ENCODE peak calls at places on chromosomes 2 and 18, in nine cellular contexts. K is CD8-positive, alpha-beta T cell; I is transverse colon; J is CD4-positive, CD25-positive, alpha-beta regulatory T cell; U is prostate gland; S is naive thymus-derived CD4-positive, alpha-beta T cell; T is GM23338; V is heart left ventricle; D is IMR-90. P is an unnamed sample.

GRCh38 chr2:240611601-240612210 is 13.6 kb upstream of the GPR35 start:
- DNase-seq in K (no peak), I (no peak), J (no peak), U (no peak), S (no peak), T (no peak), V (peak), D (no peak), P (no peak)

GRCh38 chr2:24806660-24807036 is 13.4 kb downstream of the CENPO start:
- DNase-seq in K (no peak), I (no peak), J (no peak), U (no peak), S (no peak), T (no peak), V (no peak), D (no peak), P (no peak)

GRCh38 chr18:79523221-79523737 is 127.5 kb downstream of the NFATC1 start:
- DNase-seq in K (peak), I (no peak), J (peak), U (no peak), S (no peak), T (no peak), V (no peak), D (no peak), P (no peak)

GRCh38 chr2:151886235-151886634 is 58.0 kb upstream of the ARL5A start:
- DNase-seq in K (no peak), I (no peak), J (no peak), U (no peak), S (no peak), T (no peak), V (no peak), D (no peak), P (no peak)

GRCh38 chr2:7709907-7710306 is 792.7 kb downstream of the RNF144A start:
- DNase-seq in K (no peak), I (no peak), J (no peak), U (no peak), S (no peak), T (no peak), V (no peak), D (peak), P (no peak)

GRCh38 chr2:164430166-164430783 is 191.0 kb downstream of the GRB14 start:
- DNase-seq in K (no peak), I (no peak), J (no peak), U (no peak), S (no peak), T (peak), V (no peak), D (peak), P (no peak)

GRCh38 chr2:106307860-106308259 is 113.8 kb upstream of the UXS1 start:
- DNase-seq in K (no peak), I (no peak), J (no peak), U (no peak), S (no peak), T (no peak), V (no peak), D (no peak), P (no peak)

GRCh38 chr18:44133483-44133882 is 547.2 kb upstream of the SETBP1 start:
- DNase-seq in K (no peak), I (no peak), J (no peak), U (no peak), S (no peak), T (no peak), V (no peak), D (no peak), P (no peak)

GRCh38 chr2:216942016-216942415 is 82.2 kb upstream of the TNP1 start:
- DNase-seq in K (no peak), I (no peak), J (no peak), U (no peak), S (no peak), T (no peak), V (no peak), D (no peak), P (no peak)

GRCh38 chr18:70464343-70465114 is 175.7 kb downstream of the SOCS6 start:
- DNase-seq in K (peak), I (peak), J (no peak), U (peak), S (peak), T (peak), V (peak), D (peak), P (peak)

GRCh38 chr2:101386599-101387150 is 628 bp downstream of the CREG2 start:
- DNase-seq in K (no peak), I (no peak), J (no peak), U (no peak), S (no peak), T (peak), V (no peak), D (no peak), P (no peak)

GRCh38 chr2:178069551-178069950 is 3.0 kb downstream of the PDE11A start:
- DNase-seq in K (no peak), I (no peak), J (no peak), U (no peak), S (no peak), T (no peak), V (no peak), D (no peak), P (no peak)

GRCh38 chr2:25586726-25587144 is 86.6 kb downstream of the DTNB start:
- DNase-seq in K (no peak), I (no peak), J (no peak), U (no peak), S (no peak), T (peak), V (no peak), D (peak), P (no peak)

DNA sequence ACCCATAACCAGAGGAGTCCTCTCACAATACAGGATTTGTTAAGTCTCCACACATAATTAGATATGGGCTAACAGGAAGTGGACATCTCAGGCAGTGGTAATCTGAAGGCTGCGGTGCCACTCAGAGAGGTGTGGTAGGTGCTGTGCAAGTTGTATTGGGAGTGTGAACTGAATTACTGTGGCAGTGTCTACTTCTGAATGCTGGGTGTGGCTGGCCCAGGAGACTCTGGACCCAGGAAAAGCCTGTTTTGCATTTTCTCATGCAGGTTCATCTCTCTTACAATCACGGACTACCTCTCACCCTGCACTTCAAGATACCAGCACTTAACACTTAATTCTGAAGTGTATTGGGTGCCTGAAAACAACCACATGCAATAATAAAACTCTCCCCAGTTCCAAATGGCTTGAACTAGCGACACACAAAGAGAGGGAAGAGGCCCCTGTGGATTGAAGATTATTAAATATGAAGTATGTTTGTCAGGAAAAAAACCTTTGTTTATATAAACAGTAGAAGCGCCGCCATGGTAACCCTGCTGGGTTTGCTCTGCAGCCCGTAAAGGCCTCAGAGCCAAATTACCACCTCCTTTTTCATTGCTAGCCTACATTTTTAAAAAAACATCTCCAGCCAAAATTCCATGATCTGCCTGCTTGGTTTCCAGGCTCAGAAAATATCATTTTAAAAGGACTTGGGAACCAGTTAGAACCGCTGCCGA is 77.5 kb downstream of the GFPT1 start:
- DNase-seq in K (no peak), I (peak), J (no peak), U (no peak), S (no peak), T (peak), V (no peak), D (peak), P (no peak)
- H3K27ac ChIP-seq in K (no peak), I (peak), J (no peak), U (peak), S (no peak), T (peak), V (peak), D (peak), P (peak)

GRCh38 chr2:96207073-96207777 is 1.4 kb downstream of the STARD7 start:
- DNase-seq in K (no peak), I (no peak), J (no peak), U (no peak), S (no peak), T (no peak), V (no peak), D (no peak), P (no peak)

GRCh38 chr2:96205888-96206287 is 2.7 kb downstream of the STARD7 start:
- DNase-seq in K (no peak), I (no peak), J (no peak), U (no peak), S (no peak), T (no peak), V (no peak), D (peak), P (no peak)

GRCh38 chr2:96204836-96205235 is 3.8 kb downstream of the STARD7 start:
- DNase-seq in K (no peak), I (no peak), J (no peak), U (no peak), S (no peak), T (no peak), V (no peak), D (no peak), P (no peak)

GRCh38 chr2:96203130-96204028 is 5.2 kb downstream of the STARD7 start:
- DNase-seq in K (no peak), I (no peak), J (no peak), U (no peak), S (no peak), T (no peak), V (no peak), D (no peak), P (no peak)

GRCh38 chr2:96205238-96205637 is 3.4 kb downstream of the STARD7 start:
- DNase-seq in K (no peak), I (no peak), J (no peak), U (no peak), S (no peak), T (no peak), V (no peak), D (no peak), P (no peak)
- H3K27ac ChIP-seq in K (no peak), I (peak), J (no peak), U (peak), S (no peak), T (no peak), V (peak), D (no peak), P (peak)

GRCh38 chr2:30691091-30691947 is 115.9 kb downstream of the CAPN13 start:
- DNase-seq in K (peak), I (no peak), J (no peak), U (no peak), S (no peak), T (no peak), V (no peak), D (no peak), P (no peak)

GRCh38 chr2:30688956-30689401 is 118.3 kb downstream of the CAPN13 start:
- DNase-seq in K (no peak), I (no peak), J (no peak), U (no peak), S (no peak), T (no peak), V (peak), D (no peak), P (no peak)

GRCh38 chr2:30690126-30690561 is 117.1 kb downstream of the CAPN13 start:
- DNase-seq in K (no peak), I (no peak), J (no peak), U (no peak), S (no peak), T (no peak), V (no peak), D (no peak), P (no peak)

GRCh38 chr2:30691948-30692828 is 115.1 kb downstream of the CAPN13 start:
- DNase-seq in K (peak), I (no peak), J (no peak), U (no peak), S (no peak), T (no peak), V (peak), D (peak), P (no peak)

DNA sequence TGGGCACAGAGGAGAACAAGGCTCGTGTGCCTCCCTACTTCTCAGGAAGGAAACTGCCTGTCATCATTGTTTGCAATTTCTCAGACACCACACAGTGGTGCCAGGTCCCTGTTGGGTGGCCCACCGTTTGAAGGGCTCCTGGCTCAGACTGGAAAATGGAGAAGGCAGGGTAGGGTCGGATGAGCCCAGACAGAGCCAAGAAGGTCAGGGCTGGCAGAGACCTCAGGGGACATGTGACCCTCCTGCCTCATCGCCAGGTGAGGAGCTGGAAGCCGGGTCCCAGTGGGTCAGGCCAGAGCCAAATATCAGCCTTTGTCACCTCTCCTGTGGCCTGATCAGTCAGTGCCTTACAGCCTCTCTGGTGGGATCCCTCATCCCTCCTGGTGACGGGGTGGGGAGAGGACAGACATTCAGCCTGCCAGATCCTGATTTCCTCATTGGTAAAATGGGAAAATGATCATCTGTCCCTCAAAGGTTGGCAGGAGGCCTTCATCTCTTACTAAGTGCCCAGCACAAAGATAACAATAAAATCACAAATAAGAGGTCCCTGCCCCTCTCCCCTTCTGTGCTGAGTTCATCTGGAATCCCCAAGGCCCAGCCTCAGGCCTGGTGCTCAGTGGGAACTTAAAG is 117.6 kb downstream of the CAPN13 start:
- DNase-seq in K (peak), I (no peak), J (no peak), U (no peak), S (no peak), T (no peak), V (no peak), D (no peak), P (no peak)
- H3K27ac ChIP-seq in K (no peak), I (peak), J (no peak), U (no peak), S (no peak), T (no peak), V (peak), D (no peak), P (peak)

GRCh38 chr2:66464930-66465637 is 30.2 kb downstream of the MEIS1 start:
- DNase-seq in K (no peak), I (no peak), J (no peak), U (no peak), S (no peak), T (no peak), V (no peak), D (no peak), P (no peak)
- H3K27ac ChIP-seq in K (no peak), I (peak), J (no peak), U (no peak), S (no peak), T (no peak), V (no peak), D (no peak), P (no peak)

DNA sequence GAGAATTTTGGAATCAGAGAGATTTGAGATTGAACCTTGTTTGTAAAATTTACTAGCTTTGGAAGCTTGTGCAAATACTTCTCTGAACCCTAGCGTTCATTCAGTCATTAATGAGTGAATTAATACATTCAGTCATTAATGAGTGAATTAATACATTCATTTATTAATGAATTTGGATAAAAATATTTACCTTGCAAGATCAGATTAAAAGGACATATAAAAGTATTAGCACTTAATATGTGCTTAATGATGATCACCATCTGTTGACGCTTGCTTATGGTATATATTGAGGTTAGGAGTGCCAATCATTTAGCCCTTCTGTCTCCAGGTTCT is 26.9 kb downstream of the EML4 start:
- DNase-seq in K (no peak), I (no peak), J (no peak), U (no peak), S (no peak), T (no peak), V (no peak), D (no peak), P (no peak)
- H3K27ac ChIP-seq in K (no peak), I (peak), J (no peak), U (no peak), S (no peak), T (peak), V (no peak), D (no peak), P (no peak)

GRCh38 chr2:60453896-60454295 is 99.6 kb downstream of the BCL11A start:
- DNase-seq in K (no peak), I (no peak), J (no peak), U (no peak), S (no peak), T (no peak), V (no peak), D (no peak), P (no peak)
- H3K27ac ChIP-seq in K (no peak), I (no peak), J (no peak), U (no peak), S (no peak), T (peak), V (no peak), D (no peak), P (no peak)

GRCh38 chr2:207898354-207898695 is 127.0 kb downstream of the PLEKHM3 start:
- DNase-seq in K (no peak), I (no peak), J (no peak), U (no peak), S (no peak), T (no peak), V (no peak), D (no peak), P (no peak)

GRCh38 chr2:207895236-207895860 is 125.6 kb upstream of the FZD5 start:
- DNase-seq in K (no peak), I (peak), J (no peak), U (peak), S (no peak), T (no peak), V (no peak), D (no peak), P (no peak)

GRCh38 chr2:207897541-207898353 is 127.6 kb downstream of the PLEKHM3 start:
- DNase-seq in K (no peak), I (no peak), J (no peak), U (no peak), S (no peak), T (no peak), V (no peak), D (no peak), P (no peak)

GRCh38 chr2:207892676-207893402 is 123.1 kb upstream of the FZD5 start:
- DNase-seq in K (no peak), I (no peak), J (no peak), U (peak), S (no peak), T (no peak), V (no peak), D (no peak), P (no peak)

DNA sequence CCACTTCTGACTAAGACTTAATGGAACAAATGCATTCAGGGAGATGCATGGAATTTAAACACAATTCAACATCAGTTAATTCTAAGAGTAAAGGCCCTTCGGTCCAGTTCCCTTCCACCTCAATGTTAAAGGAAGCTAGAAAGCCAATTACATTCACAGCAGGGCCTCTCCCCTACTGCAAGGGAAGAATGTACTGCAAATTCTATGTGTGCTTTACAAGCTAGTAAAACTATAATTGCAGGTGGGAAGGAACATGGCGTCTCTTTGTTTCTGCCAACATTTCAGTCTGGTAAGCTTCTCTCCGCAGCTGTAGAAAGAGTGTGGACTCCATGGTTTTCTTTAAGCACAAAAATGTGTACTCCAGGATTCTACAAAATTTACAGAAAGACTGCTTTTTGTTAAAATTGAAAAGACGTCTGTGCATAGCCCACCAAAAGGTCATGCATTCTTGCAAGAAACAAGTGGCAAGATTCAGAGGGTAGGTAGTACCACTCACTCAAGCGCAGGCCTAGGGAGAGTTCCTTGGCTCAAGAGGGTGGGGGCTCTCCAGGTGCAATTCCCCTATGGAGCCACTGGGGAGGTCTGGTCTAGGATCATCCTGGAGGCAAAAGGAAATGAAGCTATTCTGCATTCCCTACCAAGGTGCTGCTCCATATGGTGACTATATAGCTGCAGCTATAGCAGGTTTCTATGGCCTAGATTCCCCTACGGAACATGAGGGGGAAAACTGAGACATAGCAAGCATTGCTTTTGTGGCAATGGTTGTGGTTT is 127.0 kb upstream of the FZD5 start:
- DNase-seq in K (no peak), I (peak), J (no peak), U (peak), S (no peak), T (peak), V (no peak), D (no peak), P (no peak)
- H3K27ac ChIP-seq in K (no peak), I (peak), J (no peak), U (peak), S (no peak), T (peak), V (no peak), D (no peak), P (no peak)

GRCh38 chr2:205727174-205727573 is 44.9 kb downstream of the NRP2 start:
- DNase-seq in K (no peak), I (no peak), J (no peak), U (no peak), S (no peak), T (no peak), V (no peak), D (no peak), P (no peak)
- H3K27ac ChIP-seq in K (no peak), I (peak), J (no peak), U (no peak), S (no peak), T (no peak), V (no peak), D (no peak), P (no peak)

DNA sequence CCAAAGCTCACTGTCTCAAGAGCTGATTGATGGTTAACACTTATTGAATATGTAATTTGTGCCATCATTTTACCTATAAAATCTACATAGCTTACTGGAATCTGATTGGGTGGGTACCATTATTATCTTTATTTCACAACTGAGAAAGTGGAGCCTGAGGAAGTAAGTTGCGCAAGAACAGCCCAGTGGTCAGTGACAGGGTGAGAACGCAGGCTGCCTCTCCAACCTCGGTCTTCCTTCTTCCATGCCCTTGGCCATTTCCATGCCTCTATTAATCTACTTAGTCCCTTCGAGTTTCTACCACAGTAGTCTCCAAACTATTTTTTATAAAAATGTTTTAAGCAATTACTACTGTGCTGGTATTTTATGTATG is 390.9 kb upstream of the VWC2L start:
- DNase-seq in K (no peak), I (no peak), J (no peak), U (no peak), S (no peak), T (no peak), V (no peak), D (no peak), P (no peak)
- H3K27ac ChIP-seq in K (no peak), I (no peak), J (no peak), U (no peak), S (no peak), T (no peak), V (no peak), D (no peak), P (no peak)